ENCODE peak calls at places on chromosomes 4 and X, in seven cellular contexts. Q is GM12891, R is SK-N-SH, J is K562, M is HepG2, K is GM12878, F is H1. O is an unnamed sample.

GRCh38 chr4:40357738-40358137 is 22.6 kb downstream of the CHRNA9 start:
- DNase-seq in R (no peak), F (no peak), Q (no peak), J (no peak), M (no peak), K (no peak), O (no peak)

GRCh38 chrX:133676344-133677122 is 261.2 kb upstream of the GPC4 start:
- DNase-seq in J (no peak), M (peak; percentile 53), K (no peak), F (no peak), R (no peak), Q (no peak), O (no peak)

GRCh38 chr4:174222266-174222872 is 61.1 kb downstream of the FBXO8 start:
- DNase-seq in R (no peak), K (no peak), M (peak; percentile 16), J (no peak), F (no peak), Q (no peak), O (no peak)

GRCh38 chrX:16827225-16827624 is 41.0 kb downstream of the TXLNG start:
- DNase-seq in F (no peak), K (no peak), J (no peak), R (no peak), M (no peak), Q (no peak), O (no peak)

GRCh38 chrX:65524139-65524538 is 10.4 kb downstream of the LAS1L start:
- DNase-seq in R (no peak), F (no peak), Q (no peak), M (no peak), J (no peak), K (no peak), O (no peak)

GRCh38 chr4:22637306-22637705 is 55.4 kb upstream of the GBA3 start:
- DNase-seq in F (no peak), R (no peak), J (no peak), M (no peak), K (no peak), Q (no peak), O (no peak)

GRCh38 chrX:23012162-23012561 is 12.4 kb downstream of the DDX53 start:
- DNase-seq in J (no peak), Q (no peak), R (peak; percentile 62), K (no peak), M (no peak), F (no peak), O (no peak)

GRCh38 chrX:50469206-50469605 is 1.4 kb downstream of the DGKK start:
- DNase-seq in K (no peak), F (no peak), Q (no peak), M (no peak), J (no peak), R (peak; percentile 41), O (no peak)

GRCh38 chr4:142719854-142720541 is 126.1 kb downstream of the INPP4B start:
- DNase-seq in Q (no peak), K (no peak), J (no peak), F (no peak), M (no peak), R (peak; percentile 45), O (peak; percentile 1)

GRCh38 chr4:40446785-40447184 is 111.7 kb downstream of the CHRNA9 start:
- DNase-seq in F (no peak), R (no peak), Q (no peak), K (no peak), J (no peak), M (no peak), O (no peak)

GRCh38 chrX:129958814-129959492 is 23.5 kb upstream of the BCORL1 start:
- DNase-seq in J (no peak), Q (no peak), F (no peak), K (no peak), R (no peak), M (no peak), O (no peak)

GRCh38 chrX:129965166-129965565 is 17.3 kb upstream of the BCORL1 start:
- DNase-seq in Q (no peak), R (no peak), M (no peak), F (no peak), J (no peak), K (no peak), O (no peak)

GRCh38 chrX:129959493-129959832 is 23.0 kb upstream of the BCORL1 start:
- DNase-seq in F (no peak), K (no peak), J (peak; percentile 20), M (no peak), R (no peak), Q (no peak), O (no peak)

GRCh38 chrX:129963729-129964128 is 18.7 kb upstream of the BCORL1 start:
- DNase-seq in F (no peak), Q (no peak), M (no peak), R (no peak), J (no peak), K (no peak), O (no peak)

GRCh38 chrX:129961180-129962083 is 21.0 kb upstream of the BCORL1 start:
- DNase-seq in R (no peak), F (peak; percentile 72), J (peak; percentile 88), K (peak; percentile 17), M (peak; percentile 44), Q (peak; percentile 61), O (peak; percentile 75)
- TF ChIP-seq POLR2AphosphoS5 in R (no peak), F (no peak), J (peak; percentile 88), K (peak; percentile 60), M (no peak), Q (no peak), O (no peak)

GRCh38 chr4:7299051-7299907 is 106.9 kb downstream of the SORCS2 start:
- DNase-seq in K (no peak), J (no peak), Q (no peak), F (no peak), R (no peak), M (no peak), O (no peak)
- TF ChIP-seq TAF1 in K (no peak), J (no peak), Q (no peak), F (no peak), R (no peak), M (no peak), O (no peak)

GRCh38 chrX:136170109-136170800 is 22.9 kb downstream of the FHL1 start:
- DNase-seq in J (no peak), K (no peak), R (no peak), M (no peak), Q (no peak), F (no peak), O (no peak)
- TF ChIP-seq POLR2AphosphoS5 in J (no peak), K (no peak), R (no peak), M (no peak), Q (no peak), F (no peak), O (no peak)

GRCh38 chrX:47748576-47748975 is 88.1 kb upstream of the ZNF81 start:
- DNase-seq in M (no peak), R (no peak), F (no peak), Q (no peak), J (no peak), K (no peak), O (no peak)

GRCh38 chrX:47749185-47749967 is 87.3 kb upstream of the ZNF81 start:
- DNase-seq in M (no peak), R (no peak), Q (no peak), K (no peak), F (no peak), J (no peak), O (no peak)

GRCh38 chrX:47752685-47753084 is 84.0 kb upstream of the ZNF81 start:
- DNase-seq in R (no peak), F (no peak), J (no peak), M (no peak), Q (no peak), K (no peak), O (no peak)

GRCh38 chrX:47746446-47746845 is 87.5 kb upstream of the UXT start:
- DNase-seq in M (no peak), J (no peak), K (no peak), Q (no peak), R (no peak), F (no peak), O (no peak)

DNA sequence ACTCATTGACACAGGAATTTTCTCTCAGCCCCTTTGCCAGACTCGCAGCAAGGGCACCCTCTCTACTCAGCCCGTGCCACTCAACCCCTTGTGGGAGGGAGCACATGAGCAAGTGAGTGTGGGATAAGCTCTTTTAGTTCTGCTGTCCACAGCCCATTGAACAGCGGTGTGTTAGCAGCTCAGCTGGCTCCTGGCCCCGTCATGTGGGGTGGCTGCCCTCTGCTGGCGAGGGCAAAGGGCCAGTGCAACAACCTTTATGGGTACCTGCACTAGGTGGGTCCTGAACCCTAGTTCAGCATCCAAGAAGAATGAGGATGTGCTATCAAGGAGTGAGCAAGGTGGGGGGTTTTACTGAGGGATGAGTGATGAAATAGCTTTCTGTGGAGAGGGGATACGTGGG is 85.0 kb upstream of the ZNF81 start:
- DNase-seq in M (no peak), J (peak; percentile 27), K (no peak), Q (no peak), F (peak; percentile 56), R (no peak), O (no peak)
- TF ChIP-seq TAF1 in M (no peak), J (no peak), K (no peak), Q (no peak), F (no peak), R (no peak), O (no peak)

GRCh38 chr4:168732714-168733113 is 235.9 kb downstream of the PALLD start:
- DNase-seq in K (no peak), F (no peak), J (no peak), Q (no peak), R (no peak), M (no peak), O (no peak)

GRCh38 chr4:168736831-168737230 is 240.0 kb downstream of the PALLD start:
- DNase-seq in M (no peak), J (no peak), Q (no peak), F (no peak), K (no peak), R (no peak), O (no peak)

GRCh38 chr4:168735735-168736134 is 238.9 kb downstream of the PALLD start:
- DNase-seq in K (no peak), M (no peak), J (no peak), R (no peak), F (no peak), Q (no peak), O (no peak)

GRCh38 chr4:168737441-168738176 is 240.8 kb downstream of the PALLD start:
- DNase-seq in R (no peak), M (no peak), K (no peak), J (no peak), Q (no peak), F (no peak), O (no peak)

DNA sequence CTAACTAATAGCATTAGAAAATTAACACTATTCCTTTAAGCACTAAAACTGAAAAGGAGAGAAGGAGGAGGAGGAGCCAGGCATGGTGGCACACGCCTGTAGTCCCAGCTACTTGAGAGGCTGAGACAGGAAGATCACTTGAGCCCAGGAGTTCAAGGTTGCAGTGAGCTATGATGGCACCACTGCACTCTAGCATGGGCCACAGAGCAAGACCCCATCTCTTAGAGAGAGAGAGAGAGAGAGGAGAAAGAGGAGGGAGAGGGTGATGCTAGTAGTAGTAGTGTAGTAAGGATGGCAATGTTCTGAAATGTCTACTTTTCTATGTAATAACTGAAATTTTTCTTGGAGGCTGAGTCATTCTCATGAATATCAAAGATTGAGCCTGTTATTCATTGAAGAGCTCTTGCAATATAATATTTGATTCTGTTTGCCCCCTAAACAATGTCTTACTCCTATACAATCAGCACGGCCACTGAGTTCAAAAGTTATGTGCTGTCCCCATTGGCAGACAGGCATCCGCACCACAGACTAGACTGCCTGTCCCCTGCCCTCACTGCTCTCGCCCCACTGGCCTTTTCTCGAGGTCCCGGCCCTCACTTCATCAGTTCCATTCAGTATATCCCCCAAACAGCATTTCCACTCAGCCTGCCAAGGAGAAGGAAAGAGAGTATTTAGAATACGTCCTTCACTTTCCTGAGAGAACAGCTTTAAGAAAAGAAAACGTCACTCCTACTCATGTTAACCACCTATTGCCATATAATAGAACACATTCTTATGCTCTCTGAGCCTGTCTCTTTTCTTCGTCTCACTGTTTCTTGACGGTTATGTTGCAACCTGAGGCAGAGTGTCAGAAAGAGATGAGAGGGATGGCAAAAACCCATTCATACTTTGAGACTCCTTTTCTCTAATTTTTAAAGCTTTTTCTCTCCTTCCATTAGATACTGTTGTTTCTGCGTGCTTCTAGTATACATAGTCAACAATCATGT is 238.1 kb downstream of the PALLD start:
- DNase-seq in Q (no peak), R (no peak), J (no peak), K (no peak), F (no peak), M (no peak), O (no peak)
- TF ChIP-seq POLR2AphosphoS5 in Q (no peak), R (no peak), J (no peak), K (no peak), F (no peak), M (no peak), O (no peak)